ENCODE peak calls at places on chromosomes 16 and 17, in seven cellular contexts. W is AG09319; B is stimulated activated CD4-positive, alpha-beta T cell treated with anti-CD3 and anti-CD28 coated beads, Interleukin-1b, Interleukin-23, amount 100 ng/mL, for 24 hours; R is HTR-8/SVneo; T is neuronal stem cell; A is ovary; Y is stimulated activated naive CD8-positive, alpha-beta T cell treated with anti-CD3 and anti-CD28 coated beads, Interleukin-15, Interleukin-2, amounts not matched to agents 100 U/mL and 50 U/mL, for 24 hours. Z is an unnamed sample.

GRCh38 chr17:69713815-69714214 is 299.3 kb downstream of the MAP2K6 start:
- DNase-seq in W (no peak), B (no peak), R (no peak), T (no peak), A (no peak), Y (no peak), Z (no peak)

GRCh38 chr16:15830832-15831451 is 25.9 kb downstream of the MYH11 start:
- DNase-seq in W (no peak), B (no peak), R (no peak), T (no peak), A (no peak), Y (no peak), Z (no peak)

GRCh38 chr17:4533522-4534502 is 21.4 kb downstream of the MYBBP1A start:
- DNase-seq in W (no peak), B (no peak), R (no peak), T (no peak), A (no peak), Y (peak; percentile 23), Z (no peak)

GRCh38 chr17:17494499-17495447 is 1.4 kb downstream of the RASD1 start:
- DNase-seq in W (no peak), B (no peak), R (no peak), T (peak; percentile 56), A (peak; percentile 51), Y (peak; percentile 25), Z (peak; percentile 63)

GRCh38 chr17:6608321-6608720 is 32.2 kb downstream of the KIAA0753 start:
- DNase-seq in W (no peak), B (no peak), R (no peak), T (no peak), A (no peak), Y (no peak), Z (no peak)

GRCh38 chr16:30355954-30356308 is 823 bp upstream of the CD2BP2 start:
- DNase-seq in W (no peak), B (no peak), R (no peak), T (no peak), A (no peak), Y (no peak), Z (no peak)

GRCh38 chr16:67086829-67087228 is 22.9 kb upstream of the PHAF1 start:
- DNase-seq in W (no peak), B (no peak), R (no peak), T (no peak), A (no peak), Y (no peak), Z (no peak)

GRCh38 chr16:85379041-85380001 is 233.8 kb upstream of the GSE1 start:
- DNase-seq in W (no peak), B (no peak), R (no peak), T (no peak), A (no peak), Y (no peak), Z (peak; percentile 73)

GRCh38 chr16:65227041-65227835 is 105.4 kb upstream of the CDH11 start:
- DNase-seq in W (no peak), B (no peak), R (no peak), T (no peak), A (no peak), Y (no peak), Z (no peak)

GRCh38 chr17:1169471-1169908 is 10.3 kb downstream of the ABR start:
- DNase-seq in W (no peak), B (no peak), R (no peak), T (no peak), A (no peak), Y (no peak), Z (no peak)